ENCODE peak calls at places on chromosomes 2 and 18, in five cellular contexts. U is neural progenitor cell, P is lower lobe of right lung, O is spleen, H is GM23248. Y is an unnamed sample.

GRCh38 chr18:9846162-9846915 is 39.4 kb upstream of the TXNDC2 start:
- DNase-seq in U (no peak), O (no peak), H (no peak), P (no peak), Y (no peak)

GRCh38 chr2:104853926-104854506 is at the start of gene POU3F3:
- DNase-seq in H (peak; percentile 24), P (no peak), U (peak; percentile 97), O (no peak), Y (peak; percentile 21)

GRCh38 chr18:48819276-48819675 is 131.5 kb downstream of the SMAD7 start:
- DNase-seq in H (no peak), U (no peak), O (peak; percentile 61), P (peak; percentile 20), Y (no peak)

GRCh38 chr2:107570876-107571275 is 255.8 kb upstream of the RGPD4 start:
- DNase-seq in H (no peak), U (no peak), P (no peak), O (no peak), Y (no peak)

GRCh38 chr2:8454797-8455196 is 227.1 kb upstream of the ID2 start:
- DNase-seq in H (no peak), U (no peak), P (no peak), O (no peak), Y (no peak)

GRCh38 chr2:170554278-170554955 is 160.7 kb upstream of the SP5 start:
- DNase-seq in H (peak; percentile 75), O (no peak), P (no peak), U (no peak), Y (peak; percentile 54)

GRCh38 chr2:43737097-43737854 is 36.6 kb upstream of the DYNC2LI1 start:
- DNase-seq in U (no peak), H (peak; percentile 87), O (no peak), P (no peak), Y (peak; percentile 72)

GRCh38 chr2:12688156-12688555 is 28.6 kb upstream of the TRIB2 start:
- DNase-seq in U (no peak), H (peak; percentile 18), O (no peak), P (no peak), Y (no peak)

GRCh38 chr2:57965961-57966360 is 80.6 kb upstream of the VRK2 start:
- DNase-seq in O (no peak), U (no peak), P (no peak), H (no peak), Y (no peak)

GRCh38 chr2:7437122-7437521 is 519.9 kb downstream of the RNF144A start:
- DNase-seq in O (no peak), H (no peak), P (no peak), U (no peak), Y (peak; percentile 50)

GRCh38 chr2:169366066-169366465 is 3.7 kb upstream of the LRP2 start:
- DNase-seq in O (no peak), P (no peak), H (no peak), U (no peak), Y (no peak)

GRCh38 chr18:57705861-57706590 is 84.4 kb upstream of the NARS1 start:
- DNase-seq in O (no peak), H (no peak), U (no peak), P (no peak), Y (no peak)

GRCh38 chr2:72090781-72091482 is 56.7 kb downstream of the CYP26B1 start:
- DNase-seq in U (no peak), O (peak; percentile 44), P (no peak), H (no peak), Y (no peak)

GRCh38 chr2:148244593-148245292 is 223.9 kb downstream of the MBD5 start:
- DNase-seq in U (no peak), O (no peak), H (peak; percentile 87), P (no peak), Y (peak; percentile 78)

GRCh38 chr2:98795535-98795902 is 64.6 kb upstream of the MGAT4A start:
- DNase-seq in H (no peak), U (no peak), P (no peak), O (no peak), Y (no peak)

GRCh38 chr2:18117592-18117991 is 239.1 kb downstream of the KCNS3 start:
- DNase-seq in H (peak; percentile 67), P (peak; percentile 46), O (no peak), U (peak; percentile 43), Y (peak; percentile 61)

GRCh38 chr2:74706741-74707140 is 52.7 kb downstream of the SEMA4F start:
- DNase-seq in P (no peak), O (no peak), H (no peak), U (no peak), Y (no peak)

GRCh38 chr2:84880645-84881521 is at the start of gene TRABD2A:
- DNase-seq in H (peak; percentile 57), O (peak; percentile 91), U (peak; percentile 67), P (peak; percentile 69), Y (no peak)

GRCh38 chr2:133641497-133641896 is 73.2 kb upstream of the NCKAP5 start:
- DNase-seq in P (no peak), O (no peak), U (peak; percentile 16), H (peak; percentile 32), Y (no peak)

GRCh38 chr2:186841940-186842339 is 7.0 kb downstream of the ZSWIM2 start:
- DNase-seq in H (peak; percentile 84), P (no peak), O (no peak), U (no peak), Y (peak; percentile 62)

GRCh38 chr18:26978812-26979341 is 113.4 kb upstream of the AQP4 start:
- DNase-seq in O (no peak), H (no peak), U (no peak), P (no peak), Y (no peak)

GRCh38 chr18:48676756-48677368 is 138.0 kb downstream of the CTIF start:
- DNase-seq in P (peak; percentile 82), H (peak; percentile 67), O (peak; percentile 91), U (peak; percentile 92), Y (peak; percentile 43)

GRCh38 chr2:217371681-217372297 is 511.9 kb upstream of the TNP1 start:
- DNase-seq in H (no peak), U (peak; percentile 82), P (no peak), O (no peak), Y (no peak)
- H3K4me1 ChIP-seq in H (peaks cover 28% of the 10 kb centered on the region), U (peaks cover 24% of the 10 kb centered on the region), P (no peaks in the 10 kb centered on the region), O (no peaks in the 10 kb centered on the region), Y (peaks cover 3% of the 10 kb centered on the region)

GRCh38 chr2:226674123-226674522 is 125.5 kb downstream of the IRS1 start:
- DNase-seq in H (peak; percentile 33), P (no peak), O (no peak), U (no peak), Y (peak; percentile 54)

GRCh38 chr2:226677080-226677479 is 122.5 kb downstream of the IRS1 start:
- DNase-seq in U (no peak), H (no peak), P (no peak), O (no peak), Y (no peak)

GRCh38 chr2:226679389-226680057 is 120.1 kb downstream of the IRS1 start:
- DNase-seq in O (no peak), P (no peak), H (no peak), U (peak; percentile 28), Y (no peak)

GRCh38 chr2:226678422-226678821 is 121.2 kb downstream of the IRS1 start:
- DNase-seq in U (no peak), H (no peak), O (no peak), P (no peak), Y (no peak)

DNA sequence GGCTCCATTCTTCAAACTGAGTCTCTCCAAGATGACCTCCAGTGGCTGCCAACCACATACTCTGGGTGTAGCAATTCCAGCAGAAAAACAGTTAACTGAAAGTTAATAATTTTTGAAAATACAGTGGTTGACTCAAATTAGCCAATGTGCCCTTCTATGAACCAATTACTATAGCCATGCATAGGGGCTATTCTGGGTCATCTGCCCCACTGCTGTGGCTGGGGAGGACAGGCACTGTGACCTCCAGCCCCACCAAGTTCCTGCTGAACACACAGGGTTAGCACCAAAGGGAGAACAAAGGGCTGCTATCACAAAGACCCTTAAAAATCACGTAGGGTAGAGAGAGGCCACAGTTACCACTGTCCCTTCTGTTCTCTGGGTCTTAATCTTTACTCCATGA is 123.0 kb downstream of the IRS1 start:
- DNase-seq in H (no peak), P (no peak), O (no peak), U (no peak), Y (no peak)
- H3K4me1 ChIP-seq in H (peaks cover 17% of the 10 kb centered on the region), P (peaks cover under 1% of the 10 kb centered on the region), O (no peaks in the 10 kb centered on the region), U (peaks cover 11% of the 10 kb centered on the region), Y (peaks cover 4% of the 10 kb centered on the region)

GRCh38 chr2:118062669-118063068 is 25.6 kb upstream of the INSIG2 start:
- DNase-seq in P (no peak), O (no peak), H (no peak), U (no peak), Y (no peak)

GRCh38 chr2:118061135-118061955 is 26.9 kb upstream of the INSIG2 start:
- DNase-seq in H (peak; percentile 86), U (peak; percentile 50), O (no peak), P (no peak), Y (peak; percentile 60)

GRCh38 chr2:118062048-118062447 is 26.2 kb upstream of the INSIG2 start:
- DNase-seq in H (peak; percentile 73), O (no peak), U (no peak), P (no peak), Y (no peak)

GRCh38 chr2:118058979-118059378 is 29.3 kb upstream of the INSIG2 start:
- DNase-seq in U (no peak), O (no peak), P (no peak), H (peak; percentile 23), Y (peak; percentile 65)

GRCh38 chr2:118059919-118060478 is 28.3 kb upstream of the INSIG2 start:
- DNase-seq in U (no peak), P (no peak), H (peak; percentile 92), O (no peak), Y (peak; percentile 44)
- H3K4me1 ChIP-seq in U (peaks cover 9% of the 10 kb centered on the region), P (peaks cover 12% of the 10 kb centered on the region), H (peaks cover 34% of the 10 kb centered on the region), O (peaks cover 37% of the 10 kb centered on the region), Y (no peaks in the 10 kb centered on the region)

GRCh38 chr2:150718280-150718679 is 230.8 kb upstream of the RND3 start:
- DNase-seq in P (no peak), H (no peak), O (no peak), U (no peak), Y (no peak)
- H3K4me1 ChIP-seq in P (no peaks in the 10 kb centered on the region), H (peaks cover 16% of the 10 kb centered on the region), O (no peaks in the 10 kb centered on the region), U (no peaks in the 10 kb centered on the region), Y (no peaks in the 10 kb centered on the region)

DNA sequence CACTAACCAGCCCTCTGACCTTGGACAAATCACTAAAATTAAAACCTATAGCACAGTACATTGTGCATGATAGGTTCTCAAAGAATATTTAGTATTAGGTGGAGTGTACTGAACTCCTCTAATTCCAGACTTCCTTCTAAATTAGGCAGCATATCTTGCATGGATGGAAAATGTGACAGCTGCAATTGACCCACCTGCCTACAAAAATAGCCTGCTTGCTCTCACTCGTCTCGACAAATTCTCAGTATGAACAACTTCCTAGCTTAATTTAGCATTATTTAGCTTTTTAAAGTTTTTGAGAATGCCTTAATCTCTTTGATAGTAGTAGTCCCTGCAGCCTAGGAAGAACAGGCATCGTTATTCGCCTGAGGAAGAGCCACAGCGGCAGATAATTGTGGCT is 482.0 kb downstream of the PIK3C3 start:
- DNase-seq in U (no peak), H (no peak), P (no peak), O (no peak), Y (no peak)
- H3K4me1 ChIP-seq in U (no peaks in the 10 kb centered on the region), H (no peaks in the 10 kb centered on the region), P (no peaks in the 10 kb centered on the region), O (no peaks in the 10 kb centered on the region), Y (no peaks in the 10 kb centered on the region)

Y was measured in fibroblast of lung.